ENCODE peak calls at places on chromosomes 3 and 15, in six cellular contexts. S, G, O, Z, K and P are unnamed samples.

GRCh38 chr3:126509565-126510322 is 7.8 kb downstream of the UROC1 start:
- DNase-seq in K (peak), S (no peak), G (peak), Z (no peak), O (no peak), P (no peak)

GRCh38 chr15:31080618-31081017 is 20.9 kb downstream of the TRPM1 start:
- DNase-seq in S (peak), Z (no peak), G (no peak), O (peak), K (no peak), P (no peak)

GRCh38 chr15:45790325-45790943 is 155.6 kb downstream of the SQOR start:
- DNase-seq in Z (no peak), S (peak), O (peak), G (no peak), K (no peak), P (no peak)

GRCh38 chr3:173869786-173870185 is 472.2 kb downstream of the NLGN1 start:
- DNase-seq in G (no peak), Z (no peak), S (no peak), K (no peak), O (no peak), P (no peak)

GRCh38 chr3:114452176-114452744 is 158.4 kb downstream of the TIGIT start:
- DNase-seq in G (no peak), S (no peak), O (no peak), K (no peak), Z (no peak), P (no peak)

GRCh38 chr3:62954579-62954978 is 79.4 kb upstream of the CADPS start:
- DNase-seq in G (no peak), O (no peak), K (no peak), S (no peak), Z (no peak), P (no peak)

GRCh38 chr3:61334783-61335182 is 83.5 kb upstream of the FHIT start:
- DNase-seq in S (no peak), K (no peak), O (no peak), Z (no peak), G (no peak), P (no peak)

GRCh38 chr3:167882057-167882667 is 146.6 kb downstream of the SERPINI1 start:
- DNase-seq in S (no peak), K (no peak), O (peak), G (no peak), Z (no peak), P (no peak)

GRCh38 chr3:72082121-72082715 is 297.3 kb upstream of the PROK2 start:
- DNase-seq in Z (no peak), S (peak), O (no peak), K (no peak), G (no peak), P (no peak)

GRCh38 chr15:55221090-55222011 is 24.6 kb upstream of the RSL24D1 start:
- DNase-seq in S (no peak), Z (no peak), K (peak), G (peak), O (peak), P (no peak)

GRCh38 chr3:180319461-180319860 is 282.5 kb upstream of the TTC14 start:
- DNase-seq in G (no peak), O (no peak), S (no peak), Z (no peak), K (no peak), P (no peak)

GRCh38 chr15:92205255-92205739 is 188.4 kb upstream of the ST8SIA2 start:
- DNase-seq in S (peak), Z (no peak), K (no peak), G (no peak), O (no peak), P (no peak)

GRCh38 chr3:99971761-99972160 is 142.5 kb downstream of the FILIP1L start:
- DNase-seq in S (no peak), Z (no peak), K (no peak), O (no peak), G (no peak), P (no peak)

GRCh38 chr15:29920515-29920914 is 98.2 kb upstream of the TJP1 start:
- DNase-seq in G (peak), K (no peak), S (no peak), Z (no peak), O (peak), P (no peak)

GRCh38 chr15:45197512-45197911 is 9.7 kb upstream of the SHF start:
- DNase-seq in K (peak), G (no peak), O (no peak), S (no peak), Z (no peak), P (peak)

GRCh38 chr3:49906004-49906860 is 2.6 kb upstream of the MST1R start:
- DNase-seq in G (peak), K (peak), O (peak), S (peak), Z (peak), P (no peak)

GRCh38 chr15:64004582-64004981 is 41.7 kb downstream of the DAPK2 start:
- DNase-seq in K (no peak), G (peak), O (peak), S (peak), Z (no peak), P (no peak)

GRCh38 chr15:60237411-60237810 is 160.4 kb downstream of the ANXA2 start:
- DNase-seq in Z (no peak), S (no peak), K (no peak), G (no peak), O (no peak), P (no peak)

GRCh38 chr15:51093865-51094605 is 671 bp downstream of the TNFAIP8L3 start:
- DNase-seq in Z (no peak), O (peak), G (no peak), K (no peak), S (peak), P (no peak)

GRCh38 chr3:96449803-96450202 is 364.6 kb upstream of the EPHA6 start:
- DNase-seq in S (peak), Z (no peak), K (no peak), G (no peak), O (no peak), P (no peak)

GRCh38 chr3:126114406-126115386 is 30.8 kb upstream of the SLC41A3 start:
- DNase-seq in O (no peak), G (no peak), Z (no peak), K (peak), S (peak), P (peak)

GRCh38 chr3:185153861-185154629 is 1.2 kb upstream of the C3orf70 start:
- DNase-seq in G (no peak), S (no peak), O (no peak), K (no peak), Z (no peak), P (no peak)

GRCh38 chr3:42663581-42664442 is 10.3 kb downstream of the ZBTB47 start:
- DNase-seq in Z (no peak), O (no peak), S (no peak), K (peak), G (no peak), P (no peak)

GRCh38 chr3:129690406-129690805 is 83.9 kb upstream of the PLXND1 start:
- DNase-seq in K (no peak), O (peak), G (no peak), S (no peak), Z (no peak), P (no peak)

GRCh38 chr3:159263750-159264561 is 462.1 kb downstream of the MFSD1 start:
- DNase-seq in K (no peak), G (peak), S (no peak), O (peak), Z (no peak), P (no peak)

GRCh38 chr3:125443923-125444322 is 68.8 kb upstream of the ZNF148 start:
- DNase-seq in Z (no peak), K (no peak), S (no peak), G (no peak), O (no peak), P (no peak)

GRCh38 chr15:37117030-37117429 is 16.7 kb upstream of the MEIS2 start:
- DNase-seq in S (no peak), K (no peak), Z (no peak), G (no peak), O (no peak), P (no peak)

GRCh38 chr3:24259901-24260512 is 234.6 kb downstream of the THRB start:
- DNase-seq in G (no peak), K (no peak), Z (no peak), O (no peak), S (no peak), P (no peak)

GRCh38 chr3:179811321-179812095 is 158.7 kb downstream of the USP13 start:
- DNase-seq in G (peak), K (no peak), O (peak), S (peak), Z (no peak), P (no peak)

GRCh38 chr3:55476515-55476914 is 10.6 kb downstream of the WNT5A start:
- DNase-seq in G (no peak), K (no peak), Z (no peak), S (no peak), O (no peak), P (no peak)

GRCh38 chr15:38252481-38253311 is at the start of gene SPRED1:
- DNase-seq in O (no peak), K (peak), Z (peak), S (peak), G (peak), P (peak)

GRCh38 chr3:116440196-116440595 is 5.1 kb downstream of the LSAMP start:
- DNase-seq in G (no peak), K (no peak), Z (no peak), S (no peak), O (no peak), P (no peak)

GRCh38 chr3:126982125-126982521 is 792 bp upstream of the PLXNA1 start:
- DNase-seq in Z (peak), S (peak), K (peak), G (no peak), O (no peak), P (no peak)